ENCODE peak calls at places on chromosomes 13 and 19, in five cellular contexts. One of them, this sample, is unnamed.

GRCh38 chr13:36224730-36225129 is 10.4 kb upstream of the SOHLH2 start:
- DNase-seq in PC-3: no peak
- DNase-seq in neural progenitor cell: no peak
- DNase-seq in IMR-90: no peak
- DNase-seq in fibroblast of lung: no peak
- DNase-seq in this sample: no peak

GRCh38 chr19:28290963-28291657 is 921.8 kb downstream of the UQCRFS1 start:
- DNase-seq in PC-3: no peak
- DNase-seq in IMR-90: no peak
- DNase-seq in neural progenitor cell: peak
- DNase-seq in fibroblast of lung: no peak
- DNase-seq in this sample: no peak

GRCh38 chr13:114067886-114068722 is 64.3 kb downstream of the RASA3 start:
- DNase-seq in IMR-90: no peak
- DNase-seq in fibroblast of lung: no peak
- DNase-seq in PC-3: no peak
- DNase-seq in neural progenitor cell: no peak
- DNase-seq in this sample: peak

GRCh38 chr13:44437356-44438233 is 64.0 kb downstream of the SERP2 start:
- DNase-seq in neural progenitor cell: peak
- DNase-seq in fibroblast of lung: peak
- DNase-seq in IMR-90: peak
- DNase-seq in PC-3: peak
- DNase-seq in this sample: peak

GRCh38 chr13:113548171-113548641 is 36.3 kb upstream of the TFDP1 start:
- DNase-seq in IMR-90: no peak
- DNase-seq in fibroblast of lung: no peak
- DNase-seq in neural progenitor cell: peak
- DNase-seq in PC-3: no peak
- DNase-seq in this sample: no peak

GRCh38 chr13:25802579-25802978 is 249.2 kb downstream of the SHISA2 start:
- DNase-seq in PC-3: no peak
- DNase-seq in neural progenitor cell: no peak
- DNase-seq in IMR-90: no peak
- DNase-seq in fibroblast of lung: no peak
- DNase-seq in this sample: no peak

GRCh38 chr19:34432797-34433196 is 4.6 kb downstream of the UBA2 start:
- DNase-seq in PC-3: no peak
- DNase-seq in neural progenitor cell: no peak
- DNase-seq in IMR-90: no peak
- DNase-seq in fibroblast of lung: peak
- DNase-seq in this sample: no peak

GRCh38 chr19:50039968-50040367 is 14.2 kb downstream of the ZNF473 start:
- DNase-seq in PC-3: no peak
- DNase-seq in neural progenitor cell: no peak
- DNase-seq in IMR-90: peak
- DNase-seq in fibroblast of lung: no peak
- DNase-seq in this sample: no peak

GRCh38 chr13:63614874-63615612 is 2199.4 kb upstream of the PCDH20 start:
- DNase-seq in IMR-90: peak
- DNase-seq in neural progenitor cell: no peak
- DNase-seq in fibroblast of lung: no peak
- DNase-seq in PC-3: no peak
- DNase-seq in this sample: no peak

DNA sequence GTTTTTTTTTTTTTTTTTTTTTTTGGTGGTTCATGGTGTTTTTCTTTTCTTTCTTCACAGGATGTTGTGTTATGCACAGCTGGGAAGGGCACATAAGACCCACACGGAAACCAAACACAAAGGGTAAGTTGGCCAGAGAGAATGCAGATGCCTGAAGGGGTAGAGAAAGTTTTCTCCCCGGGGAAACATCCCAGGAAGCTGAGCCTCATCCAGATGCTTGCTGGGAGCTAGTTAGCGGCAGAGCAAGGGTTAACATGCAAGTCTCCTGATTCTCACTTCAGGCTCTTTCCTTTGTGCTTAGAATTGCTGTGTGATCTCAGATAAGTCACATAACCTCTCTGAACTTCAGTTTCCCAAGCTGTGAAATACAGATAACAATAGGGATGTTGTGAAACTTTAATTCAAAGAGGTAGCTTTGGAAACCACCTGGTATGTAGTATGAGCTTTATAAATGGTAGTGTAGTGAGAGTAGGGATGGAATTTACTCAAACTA is 3.1 kb downstream of the ADGRE1 start:
- DNase-seq in neural progenitor cell: no peak
- DNase-seq in IMR-90: no peak
- DNase-seq in fibroblast of lung: no peak
- DNase-seq in PC-3: no peak
- DNase-seq in this sample: no peak
- H2AFZ ChIP-seq in neural progenitor cell: no peak
- H2AFZ ChIP-seq in IMR-90: no peak
- H2AFZ ChIP-seq in fibroblast of lung: no peak
- H2AFZ ChIP-seq in PC-3: no peak
- H2AFZ ChIP-seq in this sample: no peak

GRCh38 chr13:54144809-54145208 is 1116.2 kb downstream of the OLFM4 start:
- DNase-seq in IMR-90: no peak
- DNase-seq in neural progenitor cell: peak
- DNase-seq in fibroblast of lung: no peak
- DNase-seq in PC-3: no peak
- DNase-seq in this sample: no peak
- H2AFZ ChIP-seq in IMR-90: no peak
- H2AFZ ChIP-seq in neural progenitor cell: no peak
- H2AFZ ChIP-seq in fibroblast of lung: no peak
- H2AFZ ChIP-seq in PC-3: no peak
- H2AFZ ChIP-seq in this sample: no peak

DNA sequence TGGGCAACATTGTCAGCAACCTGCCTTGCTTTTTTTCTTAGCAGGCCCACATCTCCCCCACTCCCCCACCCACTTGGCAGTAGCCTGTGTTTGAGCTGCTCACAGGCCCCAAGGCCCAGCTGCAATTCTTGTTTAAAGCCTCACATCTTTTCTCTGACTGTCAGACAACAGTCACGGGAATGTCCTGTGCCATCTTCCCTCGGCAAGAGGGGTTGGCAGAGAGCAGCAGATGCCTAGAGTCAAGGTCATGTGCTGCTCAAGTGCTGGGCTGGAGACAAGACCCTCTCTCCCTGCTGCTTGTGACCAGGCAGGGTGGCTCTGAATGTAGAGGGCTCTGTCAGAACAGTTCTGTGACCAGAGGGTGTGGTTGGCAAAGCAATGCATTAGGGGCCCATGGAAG is 47.4 kb downstream of the BBC3 start:
- DNase-seq in IMR-90: no peak
- DNase-seq in PC-3: no peak
- DNase-seq in fibroblast of lung: no peak
- DNase-seq in neural progenitor cell: no peak
- DNase-seq in this sample: no peak
- H2AFZ ChIP-seq in IMR-90: no peak
- H2AFZ ChIP-seq in PC-3: no peak
- H2AFZ ChIP-seq in fibroblast of lung: no peak
- H2AFZ ChIP-seq in neural progenitor cell: no peak
- H2AFZ ChIP-seq in this sample: no peak

GRCh38 chr13:31747271-31747670 is 7.9 kb downstream of the RXFP2 start:
- DNase-seq in PC-3: no peak
- DNase-seq in neural progenitor cell: no peak
- DNase-seq in fibroblast of lung: no peak
- DNase-seq in IMR-90: no peak
- DNase-seq in this sample: no peak

GRCh38 chr13:31747966-31748365 is 8.6 kb downstream of the RXFP2 start:
- DNase-seq in PC-3: no peak
- DNase-seq in fibroblast of lung: no peak
- DNase-seq in IMR-90: no peak
- DNase-seq in neural progenitor cell: no peak
- DNase-seq in this sample: no peak

GRCh38 chr13:31739226-31739625 is at the start of gene RXFP2:
- DNase-seq in PC-3: no peak
- DNase-seq in IMR-90: no peak
- DNase-seq in fibroblast of lung: no peak
- DNase-seq in neural progenitor cell: no peak
- DNase-seq in this sample: no peak

DNA sequence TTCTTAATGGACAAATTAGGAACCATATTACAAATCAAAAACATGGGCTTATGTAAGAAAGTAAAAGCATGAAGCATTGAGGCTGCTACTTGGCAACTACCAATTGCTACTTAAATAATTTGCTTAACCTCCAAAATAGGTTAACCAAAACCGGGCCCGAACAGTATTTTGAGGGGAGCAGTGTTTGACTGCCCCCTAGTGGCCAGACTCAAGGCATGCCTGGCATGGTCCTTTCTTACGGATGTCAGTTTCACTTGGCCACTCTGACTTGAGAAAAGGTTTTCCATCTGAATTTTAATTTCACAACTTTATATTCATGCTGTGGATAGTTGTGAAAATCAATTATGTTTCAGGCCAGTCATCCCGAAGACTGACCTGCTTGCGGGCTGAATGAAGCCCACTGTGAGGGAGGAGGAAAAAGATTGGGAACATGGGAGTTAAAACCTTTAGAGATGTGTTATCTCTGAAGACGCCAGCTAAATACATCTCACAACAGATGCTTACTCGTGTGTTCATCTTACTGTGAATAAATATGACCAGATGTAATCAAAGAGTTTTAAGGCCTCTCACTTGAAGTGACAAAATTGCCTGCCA is 2.9 kb downstream of the RXFP2 start:
- DNase-seq in neural progenitor cell: peak
- DNase-seq in IMR-90: peak
- DNase-seq in PC-3: peak
- DNase-seq in fibroblast of lung: peak
- DNase-seq in this sample: peak
- H2AFZ ChIP-seq in neural progenitor cell: peak
- H2AFZ ChIP-seq in IMR-90: peak
- H2AFZ ChIP-seq in PC-3: no peak
- H2AFZ ChIP-seq in fibroblast of lung: peak
- H2AFZ ChIP-seq in this sample: no peak

GRCh38 chr19:6373096-6373812 is 660 bp downstream of the ALKBH7 start:
- DNase-seq in neural progenitor cell: peak
- DNase-seq in fibroblast of lung: peak
- DNase-seq in PC-3: peak
- DNase-seq in IMR-90: peak
- DNase-seq in this sample: peak
- H2AFZ ChIP-seq in neural progenitor cell: peak
- H2AFZ ChIP-seq in fibroblast of lung: peak
- H2AFZ ChIP-seq in PC-3: peak
- H2AFZ ChIP-seq in IMR-90: peak
- H2AFZ ChIP-seq in this sample: peak

GRCh38 chr13:42011601-42012401 is 36.6 kb upstream of the DGKH start:
- DNase-seq in fibroblast of lung: no peak
- DNase-seq in neural progenitor cell: peak
- DNase-seq in IMR-90: no peak
- DNase-seq in PC-3: no peak
- DNase-seq in this sample: no peak

GRCh38 chr13:42009057-42009456 is 39.4 kb upstream of the DGKH start:
- DNase-seq in fibroblast of lung: no peak
- DNase-seq in neural progenitor cell: no peak
- DNase-seq in PC-3: no peak
- DNase-seq in IMR-90: no peak
- DNase-seq in this sample: no peak

GRCh38 chr13:42002066-42002465 is 41.2 kb upstream of the VWA8 start:
- DNase-seq in PC-3: no peak
- DNase-seq in fibroblast of lung: no peak
- DNase-seq in IMR-90: no peak
- DNase-seq in neural progenitor cell: no peak
- DNase-seq in this sample: no peak

DNA sequence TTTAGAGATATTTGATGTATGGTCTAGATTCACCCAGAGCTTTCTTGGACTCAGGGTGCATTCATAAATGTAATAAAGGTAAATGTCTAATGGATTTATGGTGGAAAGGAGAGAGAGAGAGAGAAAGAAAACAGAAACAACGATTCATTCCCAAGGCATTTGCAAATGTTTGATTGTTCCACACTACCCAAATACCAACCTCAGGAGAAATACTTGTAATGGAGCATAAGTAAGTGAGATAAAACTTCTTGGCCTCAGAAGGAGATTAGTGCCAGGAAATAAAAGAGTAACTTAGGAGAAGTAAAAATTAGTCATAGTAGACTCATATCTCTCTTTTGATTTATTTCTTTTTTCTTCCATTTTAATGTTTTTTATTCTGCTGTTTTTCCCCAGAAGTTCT is 40.6 kb upstream of the DGKH start:
- DNase-seq in neural progenitor cell: no peak
- DNase-seq in fibroblast of lung: peak
- DNase-seq in PC-3: peak
- DNase-seq in IMR-90: peak
- DNase-seq in this sample: no peak
- H2AFZ ChIP-seq in neural progenitor cell: no peak
- H2AFZ ChIP-seq in fibroblast of lung: no peak
- H2AFZ ChIP-seq in PC-3: no peak
- H2AFZ ChIP-seq in IMR-90: no peak
- H2AFZ ChIP-seq in this sample: no peak

GRCh38 chr19:4578552-4579248 is 19.2 kb upstream of the SEMA6B start:
- DNase-seq in neural progenitor cell: no peak
- DNase-seq in PC-3: no peak
- DNase-seq in fibroblast of lung: no peak
- DNase-seq in IMR-90: no peak
- DNase-seq in this sample: no peak

GRCh38 chr19:4573682-4574081 is 14.2 kb upstream of the SEMA6B start:
- DNase-seq in neural progenitor cell: no peak
- DNase-seq in IMR-90: no peak
- DNase-seq in fibroblast of lung: no peak
- DNase-seq in PC-3: no peak
- DNase-seq in this sample: no peak

GRCh38 chr19:4577020-4577782 is 17.7 kb upstream of the SEMA6B start:
- DNase-seq in neural progenitor cell: no peak
- DNase-seq in PC-3: peak
- DNase-seq in IMR-90: no peak
- DNase-seq in fibroblast of lung: no peak
- DNase-seq in this sample: no peak

GRCh38 chr19:4575978-4576933 is 16.8 kb upstream of the SEMA6B start:
- DNase-seq in neural progenitor cell: peak
- DNase-seq in IMR-90: peak
- DNase-seq in fibroblast of lung: peak
- DNase-seq in PC-3: peak
- DNase-seq in this sample: peak

DNA sequence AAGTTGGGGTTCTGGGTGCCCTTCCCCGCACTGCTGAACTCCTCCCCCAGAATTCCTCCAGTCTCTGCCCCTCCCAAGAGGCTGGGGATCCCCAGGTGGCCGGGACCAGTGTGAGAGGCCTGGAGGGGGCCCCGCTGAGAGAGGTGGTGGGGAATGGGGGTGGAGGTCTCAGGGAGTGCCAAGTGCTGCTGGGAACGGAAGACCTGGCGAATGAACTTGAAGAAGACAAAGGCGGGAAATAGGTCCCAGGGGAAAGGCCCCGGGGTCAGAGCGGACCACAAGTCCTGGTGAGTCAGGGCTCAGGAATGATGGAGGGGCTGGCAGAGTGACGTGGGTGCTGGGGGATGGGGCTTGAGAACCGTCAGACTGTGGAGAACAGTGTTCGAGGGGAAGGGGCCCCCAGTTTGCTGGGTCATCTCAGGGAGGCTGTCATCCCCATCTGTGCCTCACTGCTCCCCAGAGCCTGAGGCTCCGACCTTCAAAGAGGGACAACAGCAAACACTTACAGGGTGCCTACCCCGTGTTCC is 15.8 kb upstream of the SEMA6B start:
- DNase-seq in PC-3: peak
- DNase-seq in IMR-90: peak
- DNase-seq in neural progenitor cell: peak
- DNase-seq in fibroblast of lung: peak
- DNase-seq in this sample: no peak
- H2AFZ ChIP-seq in PC-3: peak
- H2AFZ ChIP-seq in IMR-90: peak
- H2AFZ ChIP-seq in neural progenitor cell: no peak
- H2AFZ ChIP-seq in fibroblast of lung: no peak
- H2AFZ ChIP-seq in this sample: no peak

This sample was measured in MM.1S.